ENCODE peak calls at places on chromosomes 1 and 21, in five cellular contexts. A is AG04450, Y is GM10248, M is progenitor cell of endocrine pancreas, X is PC-9. S is an unnamed sample.
A peak's percentile ranks its signal among the peaks of the same experiment; 100 is the strongest.

GRCh38 chr1:46246548-46247432 is 773 bp upstream of the RAD54L start:
- DNase-seq in M (no peak), Y (peak; percentile 40), X (no peak), A (no peak), S (peak; percentile 76)

GRCh38 chr1:169681094-169681493 is 30.3 kb downstream of the SELL start:
- DNase-seq in A (no peak), M (no peak), Y (no peak), X (peak; percentile 2), S (no peak)

GRCh38 chr1:86542626-86543025 is 4.3 kb upstream of the CLCA4 start:
- DNase-seq in A (no peak), X (peak; percentile 31), M (no peak), Y (no peak), S (no peak)

GRCh38 chr1:117654485-117655219 is 48.8 kb downstream of the TENT5C start:
- DNase-seq in M (no peak), Y (peak; percentile 78), X (no peak), A (no peak), S (no peak)

GRCh38 chr1:240111558-240111957 is 19.9 kb downstream of the FMN2 start:
- DNase-seq in Y (no peak), M (no peak), X (no peak), A (no peak), S (no peak)

GRCh38 chr1:155003766-155004351 is 1.3 kb downstream of the ZBTB7B start:
- DNase-seq in Y (no peak), A (no peak), M (no peak), X (peak; percentile 62), S (no peak)

GRCh38 chr21:45502600-45502999 is 39.6 kb downstream of the SLC19A1 start:
- DNase-seq in Y (peak; percentile 58), X (no peak), A (no peak), M (no peak), S (peak; percentile 37)

GRCh38 chr1:72122099-72122893 is 160.0 kb downstream of the NEGR1 start:
- DNase-seq in M (no peak), Y (no peak), A (no peak), X (no peak), S (no peak)

GRCh38 chr1:109979489-109980091 is 5.0 kb upstream of the AHCYL1 start:
- DNase-seq in Y (no peak), M (no peak), X (peak; percentile 66), A (no peak), S (no peak)

GRCh38 chr1:64476251-64476952 is 6.5 kb downstream of the CACHD1 start:
- DNase-seq in A (peak; percentile 50), X (no peak), M (no peak), Y (no peak), S (no peak)

GRCh38 chr1:161884475-161884874 is 118.4 kb downstream of the ATF6 start:
- DNase-seq in X (no peak), Y (no peak), A (no peak), M (no peak), S (no peak)

GRCh38 chr21:34526618-34527290 is 14.7 kb upstream of the KCNE1 start:
- DNase-seq in A (peak; percentile 100), X (peak; percentile 71), Y (peak; percentile 48), M (peak; percentile 47), S (no peak)

GRCh38 chr1:167496962-167497619 is 21.2 kb downstream of the CD247 start:
- DNase-seq in M (no peak), X (no peak), A (no peak), Y (no peak), S (no peak)

GRCh38 chr21:25967566-25968438 is 202.8 kb downstream of the APP start:
- DNase-seq in M (no peak), X (no peak), A (no peak), Y (peak; percentile 43), S (no peak)

GRCh38 chr1:163706915-163707314 is 385.2 kb downstream of the NUF2 start:
- DNase-seq in X (no peak), A (no peak), Y (no peak), M (no peak), S (no peak)

GRCh38 chr21:41483973-41484372 is 24.0 kb downstream of the TMPRSS2 start:
- DNase-seq in X (no peak), M (no peak), A (no peak), Y (no peak), S (no peak)

GRCh38 chr1:80533178-80533577 is 1267.6 kb upstream of the ADGRL2 start:
- DNase-seq in M (no peak), X (no peak), Y (no peak), A (no peak), S (no peak)

GRCh38 chr1:68232354-68233148 is at the start of gene WLS:
- DNase-seq in Y (no peak), A (peak; percentile 60), M (peak; percentile 59), X (peak; percentile 59), S (peak; percentile 84)

GRCh38 chr1:242523968-242524570 is 428 bp downstream of the PLD5 start:
- DNase-seq in A (no peak), Y (peak; percentile 17), X (no peak), M (peak; percentile 74), S (peak; percentile 74)

GRCh38 chr1:19737413-19737812 is 62.3 kb downstream of the TMCO4 start:
- DNase-seq in X (peak; percentile 18), Y (no peak), A (no peak), M (no peak), S (no peak)

GRCh38 chr1:43770111-43770510 is 62.8 kb downstream of the ST3GAL3 start:
- DNase-seq in A (no peak), Y (no peak), X (no peak), M (no peak), S (no peak)

GRCh38 chr1:46495778-46496177 is 6.1 kb downstream of the DMBX1 start:
- DNase-seq in A (no peak), M (no peak), X (no peak), Y (no peak), S (no peak)

GRCh38 chr1:99820546-99820945 is 29.6 kb upstream of the AGL start:
- DNase-seq in X (no peak), A (no peak), M (no peak), Y (peak; percentile 29), S (no peak)

GRCh38 chr1:151024540-151025146 is 11.7 kb upstream of the BNIPL start:
- DNase-seq in A (no peak), M (peak; percentile 52), Y (peak; percentile 81), X (peak; percentile 62), S (peak; percentile 79)

GRCh38 chr1:155177918-155178281 is 4.3 kb downstream of the TRIM46 start:
- DNase-seq in Y (no peak), X (no peak), M (no peak), A (no peak), S (no peak)

GRCh38 chr1:1089731-1090423 is 15.8 kb upstream of the RNF223 start:
- DNase-seq in X (no peak), M (no peak), Y (no peak), A (no peak), S (peak; percentile 67)

GRCh38 chr1:226498690-226499008 is 49.9 kb upstream of the STUM start:
- DNase-seq in Y (no peak), M (no peak), A (no peak), X (no peak), S (no peak)

GRCh38 chr1:17875882-17876280 is 120.7 kb downstream of the ACTL8 start:
- DNase-seq in A (no peak), M (no peak), X (no peak), Y (no peak), S (no peak)

GRCh38 chr1:59138402-59138801 is 158.5 kb upstream of the FGGY start:
- DNase-seq in M (no peak), Y (no peak), A (no peak), X (no peak), S (no peak)

GRCh38 chr1:22388666-22389455 is 62.8 kb upstream of the ZBTB40 start:
- DNase-seq in Y (no peak), M (no peak), A (no peak), X (peak; percentile 9), S (no peak)

GRCh38 chr21:43924421-43925095 is 59.5 kb downstream of the AGPAT3 start:
- DNase-seq in X (no peak), M (no peak), A (no peak), Y (no peak), S (no peak)

GRCh38 chr1:111988743-111989453 is 570 bp downstream of the KCND3 start:
- DNase-seq in M (peak; percentile 19), A (no peak), Y (no peak), X (no peak), S (no peak)

GRCh38 chr1:156816561-156817328 is at the start of gene SH2D2A:
- DNase-seq in M (no peak), Y (peak; percentile 86), A (no peak), X (no peak), S (no peak)

GRCh38 chr1:2537785-2538115 is 7.7 kb upstream of the HES5 start:
- DNase-seq in M (no peak), Y (no peak), A (no peak), X (no peak), S (no peak)

GRCh38 chr1:180268556-180269044 is 38.5 kb downstream of the LHX4 start:
- DNase-seq in X (no peak), A (no peak), M (no peak), Y (no peak), S (no peak)

GRCh38 chr1:180271640-180272255 is 41.7 kb downstream of the LHX4 start:
- DNase-seq in A (no peak), X (no peak), M (no peak), Y (no peak), S (no peak)

GRCh38 chr1:180267761-180268555 is 37.9 kb downstream of the LHX4 start:
- DNase-seq in X (no peak), Y (no peak), A (no peak), M (no peak), S (peak; percentile 39)

GRCh38 chr1:180270767-180271639 is 40.9 kb downstream of the LHX4 start:
- DNase-seq in X (no peak), M (no peak), A (peak; percentile 68), Y (no peak), S (no peak)

GRCh38 chr1:180269848-180270766 is 40.0 kb downstream of the LHX4 start:
- DNase-seq in A (no peak), X (no peak), Y (no peak), M (no peak), S (no peak)
- TF ChIP-seq CTCF in A (peak; percentile 56), X (peak; percentile 51), Y (no peak), M (peak; percentile 60), S (no peak)

GRCh38 chr1:38330799-38331198 is 284.2 kb upstream of the POU3F1 start:
- DNase-seq in A (no peak), Y (no peak), M (no peak), X (no peak), S (no peak)

GRCh38 chr1:38327559-38327973 is 281.0 kb upstream of the POU3F1 start:
- DNase-seq in M (no peak), X (no peak), Y (no peak), A (no peak), S (no peak)

GRCh38 chr1:38328278-38329035 is 281.9 kb upstream of the POU3F1 start:
- DNase-seq in Y (no peak), X (no peak), M (no peak), A (no peak), S (no peak)

GRCh38 chr1:38331496-38332210 is 285.1 kb upstream of the POU3F1 start:
- DNase-seq in Y (no peak), M (no peak), A (no peak), X (no peak), S (no peak)

GRCh38 chr1:38329644-38330043 is 283.1 kb upstream of the POU3F1 start:
- DNase-seq in A (no peak), M (no peak), X (no peak), Y (no peak), S (no peak)
- TF ChIP-seq CTCF in A (no peak), M (no peak), X (no peak), Y (no peak), S (no peak)

GRCh38 chr1:104132386-104132973 is 382.8 kb downstream of the AMY1C start:
- DNase-seq in Y (no peak), A (no peak), X (no peak), M (no peak), S (no peak)
- TF ChIP-seq CTCF in Y (peak; percentile 34), A (no peak), X (peak; percentile 82), M (peak; percentile 72), S (peak; percentile 76)

GRCh38 chr1:25486602-25487001 is 55.9 kb downstream of the MACO1 start:
- DNase-seq in X (no peak), A (no peak), Y (no peak), M (no peak), S (no peak)
- TF ChIP-seq CTCF in X (no peak), A (peak; percentile 60), Y (no peak), M (peak; percentile 16), S (peak; percentile 47)